ENCODE peak calls at places on chromosome 12, in ten cellular contexts. J is iPS DF 6.9; A is KG1; L is nephron progenitor cell; K is NCI-H446; Q is GF-D8; H is HepG2; D is fibroblast of lung; V is stimulated activated CD4-positive, alpha-beta T cell treated with anti-CD3 and anti-CD28 coated beads, Interleukin-12 subunit alpha, Interleukin-12 subunit beta, amount 100 ng/mL, for 4 hours; T is nucleus accumbens. C is an unnamed sample.

GRCh38 chr12:81128930-81129554 is 51.2 kb downstream of the ACSS3 start:
- DNase-seq in D (peak; percentile 59), H (peak; percentile 72), A (no peak), Q (no peak), L (peak; percentile 26), K (peak; percentile 73), T (no peak), V (no peak), J (peak; percentile 27), C (no peak)

GRCh38 chr12:78385541-78385940 is 479.0 kb upstream of the SYT1 start:
- DNase-seq in Q (no peak), K (no peak), H (no peak), A (no peak), V (no peak), L (no peak), D (no peak), J (no peak), T (no peak), C (no peak)

GRCh38 chr12:132561784-132562156 is 48.6 kb downstream of the LRCOL1 start:
- DNase-seq in Q (peak; percentile 0), H (no peak), A (no peak), L (peak; percentile 58), J (no peak), V (no peak), K (peak; percentile 38), D (no peak), T (no peak), C (no peak)

GRCh38 chr12:105220150-105220928 is 15.6 kb downstream of the APPL2 start:
- DNase-seq in H (no peak), L (no peak), T (no peak), A (no peak), V (no peak), K (no peak), J (no peak), D (no peak), Q (no peak), C (no peak)

GRCh38 chr12:15320881-15321280 is 1.4 kb upstream of the PTPRO start:
- DNase-seq in T (no peak), A (no peak), Q (no peak), L (no peak), H (no peak), J (no peak), V (no peak), K (no peak), D (no peak), C (no peak)

GRCh38 chr12:59843260-59843843 is 247.5 kb downstream of the SLC16A7 start:
- DNase-seq in K (no peak), T (no peak), J (no peak), L (no peak), V (no peak), D (no peak), H (no peak), A (no peak), Q (no peak), C (no peak)

GRCh38 chr12:92021665-92022033 is 124.0 kb downstream of the BTG1 start:
- DNase-seq in L (peak; percentile 43), H (no peak), D (no peak), Q (no peak), K (no peak), J (peak; percentile 25), T (no peak), V (no peak), A (no peak), C (no peak)

GRCh38 chr12:79128956-79129355 is 264.4 kb downstream of the SYT1 start:
- DNase-seq in L (no peak), T (no peak), V (no peak), J (no peak), K (no peak), H (no peak), D (peak; percentile 40), Q (no peak), A (no peak), C (no peak)

GRCh38 chr12:75814856-75815754 is 216.5 kb downstream of the PHLDA1 start:
- DNase-seq in Q (no peak), T (no peak), D (peak; percentile 99), H (no peak), V (no peak), K (peak; percentile 62), L (no peak), J (no peak), A (no peak), C (no peak)

GRCh38 chr12:102317155-102317554 is 119.5 kb upstream of the PMCH start:
- DNase-seq in A (no peak), V (no peak), K (no peak), J (no peak), T (no peak), H (no peak), L (no peak), Q (no peak), D (no peak), C (no peak)

GRCh38 chr12:21220266-21220665 is 89.3 kb downstream of the SLCO1B1 start:
- DNase-seq in K (no peak), L (no peak), Q (no peak), H (no peak), V (no peak), A (no peak), J (no peak), D (no peak), T (no peak), C (no peak)

GRCh38 chr12:109594566-109595317 is 21.1 kb downstream of the MVK start:
- DNase-seq in H (no peak), A (no peak), K (no peak), L (no peak), D (no peak), V (no peak), Q (no peak), T (no peak), J (no peak), C (no peak)

GRCh38 chr12:9867531-9867930 is 1.6 kb downstream of the CLEC2B start:
- DNase-seq in Q (no peak), K (no peak), D (peak; percentile 7), J (no peak), H (no peak), T (no peak), V (no peak), A (peak; percentile 54), L (no peak), C (no peak)

GRCh38 chr12:32089156-32089950 is 17.3 kb upstream of the BICD1 start:
- DNase-seq in H (no peak), V (no peak), A (no peak), T (no peak), K (no peak), Q (no peak), L (no peak), D (no peak), J (no peak), C (no peak)

GRCh38 chr12:108930155-108930554 is 50.3 kb downstream of the DAO start:
- DNase-seq in K (no peak), A (no peak), L (no peak), D (no peak), H (no peak), J (no peak), V (no peak), Q (no peak), T (no peak), C (no peak)

GRCh38 chr12:7989827-7990491 is 42.6 kb upstream of the FOXJ2 start:
- DNase-seq in D (no peak), Q (peak; percentile 98), T (no peak), H (no peak), K (no peak), J (no peak), A (peak; percentile 50), V (peak; percentile 28), L (no peak), C (no peak)

GRCh38 chr12:110744176-110744575 is 1.5 kb upstream of the PPP1CC start:
- DNase-seq in Q (no peak), V (no peak), L (peak; percentile 11), K (no peak), H (peak; percentile 69), A (no peak), T (peak; percentile 43), D (peak; percentile 44), J (no peak), C (no peak)

GRCh38 chr12:11991604-11992003 is 79.1 kb upstream of the BCL2L14 start:
- DNase-seq in L (no peak), J (no peak), D (no peak), T (no peak), H (no peak), A (no peak), K (no peak), V (no peak), Q (no peak), C (no peak)

GRCh38 chr12:111653596-111653995 is 32.2 kb downstream of the BRAP start:
- DNase-seq in D (no peak), A (no peak), T (no peak), H (no peak), L (no peak), V (no peak), Q (no peak), K (no peak), J (no peak), C (no peak)

GRCh38 chr12:12791756-12792346 is 6.4 kb downstream of the APOLD1 start:
- DNase-seq in K (peak; percentile 89), Q (no peak), A (no peak), T (no peak), H (no peak), J (no peak), D (no peak), L (no peak), V (no peak), C (no peak)

GRCh38 chr12:70840966-70841365 is 79.6 kb downstream of the PTPRR start:
- DNase-seq in H (no peak), D (no peak), Q (no peak), A (no peak), V (no peak), L (no peak), J (no peak), K (no peak), T (no peak), C (no peak)

GRCh38 chr12:75208851-75209781 is 523 bp downstream of the KCNC2 start:
- DNase-seq in D (peak; percentile 36), L (peak; percentile 87), T (no peak), K (peak; percentile 53), H (no peak), Q (no peak), A (peak; percentile 1), V (no peak), J (peak; percentile 48), C (peak; percentile 71)

GRCh38 chr12:82486524-82487235 is 128.4 kb downstream of the METTL25 start:
- DNase-seq in T (no peak), V (no peak), D (peak; percentile 42), J (no peak), H (no peak), Q (no peak), A (no peak), K (no peak), L (no peak), C (no peak)

GRCh38 chr12:82708507-82708906 is 21.8 kb downstream of the TMTC2 start:
- DNase-seq in V (no peak), H (no peak), T (peak; percentile 81), A (no peak), J (no peak), Q (no peak), D (peak; percentile 5), K (no peak), L (no peak), C (no peak)

GRCh38 chr12:74488134-74488533 is 49.5 kb upstream of the ATXN7L3B start:
- DNase-seq in Q (no peak), J (no peak), T (no peak), A (no peak), H (no peak), V (no peak), D (no peak), L (no peak), K (no peak), C (no peak)

GRCh38 chr12:52043386-52044212 is 7.6 kb upstream of the NR4A1 start:
- DNase-seq in V (no peak), A (no peak), H (peak; percentile 52), Q (no peak), T (no peak), L (no peak), D (no peak), J (no peak), K (no peak), C (no peak)

C was measured in progenitor cell of endocrine pancreas.